ENCODE peak calls at places on chromosome 17, in four cellular contexts. One of them, this sample, is unnamed.

GRCh38 chr17:78172284-78173024 is 4.1 kb downstream of the SYNGR2 start:
- DNase-seq in SK-N-SH: no peak
- DNase-seq in HepG2: no peak
- DNase-seq in GM12878: no peak
- DNase-seq in this sample: no peak

GRCh38 chr17:45106582-45106981 is 25.7 kb downstream of the PLCD3 start:
- DNase-seq in SK-N-SH: no peak
- DNase-seq in HepG2: no peak
- DNase-seq in GM12878: no peak
- DNase-seq in this sample: no peak

GRCh38 chr17:64641499-64641898 is 20.6 kb downstream of the SMURF2 start:
- DNase-seq in SK-N-SH: peak; percentile 75
- DNase-seq in GM12878: no peak
- DNase-seq in HepG2: no peak
- DNase-seq in this sample: peak; percentile 53

GRCh38 chr17:63772801-63773271 is 561 bp downstream of the CCDC47 start:
- DNase-seq in SK-N-SH: peak; percentile 19
- DNase-seq in GM12878: no peak
- DNase-seq in HepG2: peak; percentile 31
- DNase-seq in this sample: peak; percentile 34

GRCh38 chr17:50209472-50210248 is 8.2 kb upstream of the COL1A1 start:
- DNase-seq in SK-N-SH: peak; percentile 96
- DNase-seq in HepG2: no peak
- DNase-seq in GM12878: no peak
- DNase-seq in this sample: no peak

GRCh38 chr17:13329421-13329820 is 272.3 kb downstream of the HS3ST3A1 start:
- DNase-seq in SK-N-SH: no peak
- DNase-seq in GM12878: no peak
- DNase-seq in HepG2: no peak
- DNase-seq in this sample: no peak

GRCh38 chr17:15091825-15092224 is 173.3 kb downstream of the PMP22 start:
- DNase-seq in GM12878: no peak
- DNase-seq in SK-N-SH: no peak
- DNase-seq in HepG2: no peak
- DNase-seq in this sample: no peak

GRCh38 chr17:7221281-7222092 is 1.7 kb downstream of the ACADVL start:
- DNase-seq in GM12878: no peak
- DNase-seq in SK-N-SH: no peak
- DNase-seq in HepG2: no peak
- DNase-seq in this sample: no peak

GRCh38 chr17:36597229-36597628 is 4.2 kb upstream of the MRM1 start:
- DNase-seq in HepG2: no peak
- DNase-seq in GM12878: no peak
- DNase-seq in SK-N-SH: no peak
- DNase-seq in this sample: no peak

GRCh38 chr17:77391668-77392375 is 251.1 kb downstream of the SEC14L1 start:
- DNase-seq in SK-N-SH: no peak
- DNase-seq in HepG2: no peak
- DNase-seq in GM12878: no peak
- DNase-seq in this sample: peak; percentile 54

GRCh38 chr17:44071772-44072171 is 1.2 kb downstream of the G6PC3 start:
- DNase-seq in HepG2: no peak
- DNase-seq in SK-N-SH: no peak
- DNase-seq in GM12878: no peak
- DNase-seq in this sample: no peak

GRCh38 chr17:78748048-78748729 is 33.9 kb downstream of the CYTH1 start:
- DNase-seq in GM12878: no peak
- DNase-seq in HepG2: peak; percentile 90
- DNase-seq in SK-N-SH: no peak
- DNase-seq in this sample: no peak

GRCh38 chr17:27452828-27453227 is 3.4 kb upstream of the KSR1 start:
- DNase-seq in GM12878: no peak
- DNase-seq in HepG2: no peak
- DNase-seq in SK-N-SH: no peak
- DNase-seq in this sample: no peak

GRCh38 chr17:50798424-50799344 is 31.4 kb upstream of the ANKRD40CL start:
- DNase-seq in HepG2: no peak
- DNase-seq in SK-N-SH: no peak
- DNase-seq in GM12878: no peak
- DNase-seq in this sample: no peak

GRCh38 chr17:44209786-44210341 is 9.6 kb downstream of the UBTF start:
- DNase-seq in GM12878: no peak
- DNase-seq in SK-N-SH: no peak
- DNase-seq in HepG2: no peak
- DNase-seq in this sample: no peak

GRCh38 chr17:58330997-58331814 is 2.6 kb upstream of the TSPOAP1 start:
- DNase-seq in GM12878: no peak
- DNase-seq in HepG2: no peak
- DNase-seq in SK-N-SH: peak; percentile 20
- DNase-seq in this sample: no peak

GRCh38 chr17:9887521-9887920 is 17.6 kb downstream of the RCVRN start:
- DNase-seq in SK-N-SH: no peak
- DNase-seq in GM12878: no peak
- DNase-seq in HepG2: no peak
- DNase-seq in this sample: peak; percentile 71

GRCh38 chr17:9893606-9894005 is 11.5 kb downstream of the RCVRN start:
- DNase-seq in HepG2: no peak
- DNase-seq in GM12878: no peak
- DNase-seq in SK-N-SH: no peak
- DNase-seq in this sample: no peak

GRCh38 chr17:9886141-9886930 is 18.7 kb downstream of the RCVRN start:
- DNase-seq in HepG2: no peak
- DNase-seq in GM12878: no peak
- DNase-seq in SK-N-SH: no peak
- DNase-seq in this sample: no peak

GRCh38 chr17:9895923-9896322 is 9.1 kb downstream of the RCVRN start:
- DNase-seq in HepG2: no peak
- DNase-seq in SK-N-SH: no peak
- DNase-seq in GM12878: no peak
- DNase-seq in this sample: no peak

DNA sequence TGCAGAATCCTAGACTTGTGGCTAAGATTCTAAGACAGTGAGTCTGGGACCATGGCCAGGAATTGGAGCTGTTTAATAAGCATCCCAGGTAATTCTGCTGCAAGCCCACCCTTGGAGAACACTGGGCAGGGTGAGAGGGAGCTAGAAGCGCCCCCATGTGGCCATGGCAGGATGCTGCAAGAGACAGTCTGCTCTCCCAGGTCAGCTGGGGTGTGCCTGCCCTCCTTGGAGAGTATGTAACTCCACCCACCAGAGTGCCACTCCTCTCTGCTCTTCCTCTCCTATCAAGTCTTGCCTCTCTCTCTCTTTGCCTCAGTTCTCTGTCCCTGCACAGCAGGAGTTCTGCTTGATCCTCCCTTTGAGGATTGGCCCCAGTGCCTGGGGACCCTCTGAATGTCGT is 14.9 kb downstream of the RCVRN start:
- DNase-seq in GM12878: no peak
- DNase-seq in HepG2: peak; percentile 6
- DNase-seq in SK-N-SH: peak; percentile 35
- DNase-seq in this sample: peak; percentile 52
- TF ChIP-seq PBX3 in GM12878: no peak
- TF ChIP-seq PBX3 in HepG2: no peak
- TF ChIP-seq PBX3 in SK-N-SH: no peak
- TF ChIP-seq PBX3 in this sample: no peak

GRCh38 chr17:2237960-2238359 is 65.6 kb downstream of the SMG6 start:
- DNase-seq in SK-N-SH: no peak
- DNase-seq in GM12878: no peak
- DNase-seq in HepG2: no peak
- DNase-seq in this sample: no peak

GRCh38 chr17:2239882-2240430 is 63.6 kb downstream of the SMG6 start:
- DNase-seq in SK-N-SH: no peak
- DNase-seq in GM12878: peak; percentile 85
- DNase-seq in HepG2: no peak
- DNase-seq in this sample: peak; percentile 34

GRCh38 chr17:2237521-2237921 is 66.1 kb downstream of the SMG6 start:
- DNase-seq in HepG2: no peak
- DNase-seq in GM12878: no peak
- DNase-seq in SK-N-SH: no peak
- DNase-seq in this sample: no peak

GRCh38 chr17:2239170-2239551 is 64.4 kb downstream of the SMG6 start:
- DNase-seq in GM12878: no peak
- DNase-seq in SK-N-SH: no peak
- DNase-seq in HepG2: no peak
- DNase-seq in this sample: no peak

GRCh38 chr17:2238432-2239169 is 65.0 kb downstream of the SMG6 start:
- DNase-seq in SK-N-SH: no peak
- DNase-seq in GM12878: peak; percentile 86
- DNase-seq in HepG2: no peak
- DNase-seq in this sample: no peak
- TF ChIP-seq PBX3 in SK-N-SH: no peak
- TF ChIP-seq PBX3 in GM12878: no peak
- TF ChIP-seq PBX3 in HepG2: no peak
- TF ChIP-seq PBX3 in this sample: no peak

DNA sequence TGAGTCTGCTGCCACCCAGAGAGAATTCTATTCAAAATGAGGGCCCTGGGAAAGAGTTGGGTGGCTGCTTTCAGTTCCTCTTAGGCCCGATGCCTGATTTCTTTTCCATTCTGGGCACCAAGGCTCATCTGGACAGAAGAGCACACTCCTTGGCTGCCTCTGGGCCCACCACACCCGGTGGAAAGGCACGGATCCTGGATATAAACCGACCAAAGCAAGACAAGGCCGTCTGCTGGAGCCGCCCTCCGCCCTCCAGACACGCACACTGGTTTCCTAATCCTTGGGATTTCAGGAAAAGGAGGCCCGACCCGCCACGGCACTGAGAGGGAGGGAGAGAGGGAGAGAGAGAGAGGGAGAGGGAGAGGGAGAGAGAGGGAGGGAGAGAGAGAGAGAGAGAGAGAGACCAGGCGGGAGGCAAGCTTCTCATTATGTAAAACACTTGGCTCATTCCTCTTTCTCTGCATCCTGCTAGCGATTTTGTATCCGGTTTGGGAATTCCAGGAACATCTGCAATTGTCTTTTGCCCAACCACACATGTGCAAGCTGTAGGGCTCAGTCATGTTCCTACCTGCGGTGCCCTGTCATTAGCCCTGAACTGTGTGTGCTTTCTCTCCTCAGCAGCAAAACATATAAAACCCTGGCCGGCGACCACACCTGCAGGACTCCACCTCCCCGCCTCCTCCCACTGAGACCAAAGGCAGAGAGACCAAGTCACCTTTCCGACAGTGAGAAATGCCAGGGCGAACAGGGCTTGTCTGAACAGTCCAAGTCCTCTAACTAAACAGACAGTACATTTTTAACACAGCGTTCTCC is 347.2 kb downstream of the SOX9 start:
- DNase-seq in HepG2: no peak
- DNase-seq in GM12878: no peak
- DNase-seq in SK-N-SH: no peak
- DNase-seq in this sample: no peak
- TF ChIP-seq PBX3 in HepG2: no peak
- TF ChIP-seq PBX3 in GM12878: no peak
- TF ChIP-seq PBX3 in SK-N-SH: no peak
- TF ChIP-seq PBX3 in this sample: no peak

DNA sequence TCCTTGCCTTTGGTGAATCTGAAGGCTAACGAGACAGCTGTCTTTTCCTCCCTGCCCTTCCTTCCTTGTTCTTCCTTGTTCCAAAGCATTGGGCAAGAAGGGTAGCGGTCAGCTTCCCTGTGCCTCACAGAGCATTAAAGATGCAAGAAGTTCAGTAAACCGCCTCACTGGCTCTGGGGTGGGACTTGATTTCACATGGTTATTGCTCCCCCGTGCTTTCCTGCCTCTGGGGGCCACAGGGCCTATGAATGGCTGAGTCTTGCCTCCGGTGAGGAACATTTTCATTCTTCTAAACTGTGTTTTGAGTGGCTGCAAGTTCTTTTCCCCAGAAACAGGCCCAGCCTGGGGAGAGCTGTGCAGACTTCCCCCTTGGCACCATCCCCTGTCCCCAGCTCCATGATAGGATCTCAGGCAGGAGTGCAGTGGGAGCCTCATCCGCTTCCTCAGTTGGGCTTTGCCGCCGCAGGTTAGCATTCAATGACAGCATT is 1.5 kb downstream of the YPEL2 start:
- DNase-seq in GM12878: no peak
- DNase-seq in HepG2: no peak
- DNase-seq in SK-N-SH: no peak
- DNase-seq in this sample: no peak
- TF ChIP-seq PBX3 in GM12878: no peak
- TF ChIP-seq PBX3 in HepG2: no peak
- TF ChIP-seq PBX3 in SK-N-SH: no peak
- TF ChIP-seq PBX3 in this sample: no peak

DNA sequence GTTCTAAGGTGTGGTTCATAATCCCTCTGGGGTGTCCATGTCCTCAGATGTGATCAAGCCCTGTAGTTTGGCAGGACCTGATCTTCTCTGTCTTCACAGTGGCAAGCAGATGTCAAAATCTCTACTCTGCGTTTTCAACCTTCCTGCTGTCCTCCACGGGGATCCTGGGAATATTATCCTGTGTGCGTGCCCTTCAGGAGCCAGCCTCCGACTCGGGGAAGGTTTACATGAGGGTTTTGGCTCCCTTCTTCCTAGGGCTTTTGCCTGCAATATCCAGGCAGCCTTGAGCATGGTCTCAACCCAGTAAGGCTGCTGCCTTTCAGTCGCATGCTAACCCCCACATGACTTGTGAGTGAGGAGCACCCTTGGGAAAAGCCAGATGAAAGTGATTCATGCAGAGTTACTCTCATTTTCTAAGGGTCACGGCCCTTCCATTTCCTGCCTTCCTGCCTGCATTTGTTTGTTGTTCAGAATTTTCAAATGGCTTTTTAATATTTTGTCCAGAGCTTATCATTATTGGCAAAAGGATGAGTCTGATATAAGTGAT is 202.2 kb upstream of the CHMP6 start:
- DNase-seq in GM12878: peak; percentile 64
- DNase-seq in HepG2: no peak
- DNase-seq in SK-N-SH: no peak
- DNase-seq in this sample: peak; percentile 57
- TF ChIP-seq PBX3 in GM12878: no peak
- TF ChIP-seq PBX3 in HepG2: no peak
- TF ChIP-seq PBX3 in SK-N-SH: peak; percentile 75
- TF ChIP-seq PBX3 in this sample: no peak

GRCh38 chr17:61401280-61402072 is 1.8 kb downstream of the TBX2 start:
- DNase-seq in GM12878: no peak
- DNase-seq in HepG2: no peak
- DNase-seq in SK-N-SH: peak; percentile 73
- DNase-seq in this sample: no peak
- TF ChIP-seq PBX3 in GM12878: no peak
- TF ChIP-seq PBX3 in HepG2: no peak
- TF ChIP-seq PBX3 in SK-N-SH: no peak
- TF ChIP-seq PBX3 in this sample: no peak

This sample was measured in A549.